ENCODE peak calls at places on chromosome 15, in eight cellular contexts. T is heart left ventricle, P is testis, F is H1, A is HepG2, R is A549, M is adrenal gland, Q is IMR-90. C is an unnamed sample.

GRCh38 chr15:96051598-96051997 is 278.9 kb upstream of the NR2F2 start:
- DNase-seq in T (no peak), F (no peak), M (no peak), A (no peak), P (no peak), Q (no peak), R (no peak), C (no peak)

GRCh38 chr15:49406352-49407118 is 16.5 kb upstream of the FGF7 start:
- DNase-seq in T (no peak), Q (no peak), P (no peak), A (no peak), M (no peak), F (no peak), R (no peak), C (peak; percentile 34)

GRCh38 chr15:63856711-63857458 is 23.1 kb upstream of the HERC1 start:
- DNase-seq in Q (peak; percentile 62), R (no peak), P (no peak), M (no peak), T (no peak), A (no peak), F (no peak), C (no peak)

GRCh38 chr15:70589221-70589620 is 174.1 kb downstream of the UACA start:
- DNase-seq in F (no peak), P (no peak), Q (peak; percentile 74), T (no peak), R (no peak), A (no peak), M (no peak), C (no peak)

GRCh38 chr15:46646476-46646875 is 1011.6 kb downstream of the SQOR start:
- DNase-seq in A (no peak), Q (no peak), M (no peak), T (no peak), F (no peak), P (no peak), R (no peak), C (no peak)

GRCh38 chr15:78811124-78811824 is at the start of gene ADAMTS7:
- DNase-seq in A (no peak), T (peak; percentile 84), F (peak; percentile 49), P (peak; percentile 78), M (peak; percentile 72), R (peak; percentile 96), Q (peak; percentile 71), C (peak; percentile 74)

GRCh38 chr15:80159811-80160569 is 7.2 kb downstream of the FAH start:
- DNase-seq in M (peak; percentile 92), A (no peak), P (no peak), T (no peak), Q (peak; percentile 46), R (no peak), F (no peak), C (no peak)

GRCh38 chr15:39125904-39126303 is 455.0 kb upstream of the THBS1 start:
- DNase-seq in R (peak; percentile 32), P (peak; percentile 31), A (peak; percentile 62), T (no peak), F (no peak), Q (peak; percentile 68), M (no peak), C (no peak)

GRCh38 chr15:33094336-33094735 is 100.2 kb downstream of the FMN1 start:
- DNase-seq in F (no peak), P (no peak), A (no peak), M (no peak), Q (peak; percentile 88), R (no peak), T (no peak), C (no peak)

GRCh38 chr15:55250951-55251350 is 38.7 kb downstream of the RAB27A start:
- DNase-seq in Q (no peak), P (no peak), T (no peak), A (no peak), F (no peak), R (no peak), M (no peak), C (no peak)

GRCh38 chr15:38389924-38390542 is 63.9 kb upstream of the FAM98B start:
- DNase-seq in M (peak; percentile 52), R (peak; percentile 13), F (no peak), A (peak; percentile 58), T (peak; percentile 64), P (peak; percentile 80), Q (peak; percentile 58), C (peak; percentile 57)

GRCh38 chr15:47289667-47290066 is 427.6 kb upstream of the SEMA6D start:
- DNase-seq in Q (no peak), R (no peak), F (no peak), M (no peak), A (no peak), P (no peak), T (no peak), C (no peak)

GRCh38 chr15:70596354-70597055 is 166.9 kb downstream of the UACA start:
- DNase-seq in F (no peak), Q (peak; percentile 91), P (no peak), R (peak; percentile 75), A (peak; percentile 89), M (no peak), T (no peak), C (no peak)

GRCh38 chr15:60374628-60375081 is 23.1 kb downstream of the ANXA2 start:
- DNase-seq in T (no peak), R (peak; percentile 88), F (no peak), A (peak; percentile 98), P (peak; percentile 37), M (peak; percentile 84), Q (peak; percentile 99), C (no peak)

GRCh38 chr15:48722764-48723661 is 77.5 kb upstream of the FBN1 start:
- DNase-seq in A (no peak), M (peak; percentile 48), Q (peak; percentile 94), T (no peak), P (no peak), R (peak; percentile 15), F (no peak), C (no peak)

GRCh38 chr15:69823223-69823907 is 274.4 kb downstream of the TLE3 start:
- DNase-seq in F (no peak), P (peak; percentile 65), R (peak; percentile 63), Q (peak; percentile 10), A (no peak), M (no peak), T (no peak), C (no peak)

GRCh38 chr15:64847876-64848716 is 6.4 kb downstream of the PLEKHO2 start:
- DNase-seq in T (no peak), P (no peak), R (no peak), Q (peak; percentile 34), M (no peak), A (peak; percentile 79), F (no peak), C (no peak)

GRCh38 chr15:58584789-58585461 is 153.1 kb downstream of the LIPC start:
- DNase-seq in M (no peak), P (no peak), A (no peak), T (no peak), R (no peak), F (no peak), Q (no peak), C (no peak)

GRCh38 chr15:58329781-58330467 is 101.9 kb upstream of the LIPC start:
- DNase-seq in R (no peak), A (no peak), F (no peak), P (no peak), Q (no peak), T (no peak), M (peak; percentile 38), C (peak; percentile 78)

GRCh38 chr15:44727462-44728231 is 8.7 kb upstream of the TRIM69 start:
- DNase-seq in F (no peak), T (no peak), A (no peak), M (no peak), P (no peak), Q (no peak), R (no peak), C (no peak)
- TF ChIP-seq POLR2A in F (no peak), T (no peak), A (no peak), M (no peak), P (no peak), Q (no peak), R (no peak), C (no peak)

DNA sequence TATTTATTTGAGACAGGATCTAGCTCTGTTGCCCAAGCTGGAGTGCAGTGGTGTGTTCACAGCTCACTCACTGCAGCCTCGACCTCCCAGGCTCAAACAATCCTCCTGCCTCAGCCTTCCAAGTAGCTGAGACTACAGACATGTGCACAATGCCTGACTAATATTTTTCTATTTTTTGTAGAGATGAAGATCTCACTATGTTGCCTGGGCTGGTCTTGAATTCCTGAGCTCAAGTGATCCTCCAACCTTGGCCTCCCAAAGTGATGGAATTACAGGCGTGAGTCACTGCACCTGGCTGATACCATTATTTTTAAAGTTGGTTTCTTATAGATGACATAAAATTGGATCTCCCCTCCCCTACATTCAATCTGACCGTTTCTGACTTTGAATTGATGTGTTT is 139.5 kb upstream of the RGMA start:
- DNase-seq in A (no peak), M (no peak), P (no peak), F (no peak), T (no peak), R (no peak), Q (no peak), C (no peak)
- H3K27ac ChIP-seq in A (no peak overlapping the region), M (no peak overlapping the region), P (no peak overlapping the region), F (no peak overlapping the region), T (no peak overlapping the region), R (no peak overlapping the region), Q (no peak overlapping the region), C (no peak overlapping the region)

DNA sequence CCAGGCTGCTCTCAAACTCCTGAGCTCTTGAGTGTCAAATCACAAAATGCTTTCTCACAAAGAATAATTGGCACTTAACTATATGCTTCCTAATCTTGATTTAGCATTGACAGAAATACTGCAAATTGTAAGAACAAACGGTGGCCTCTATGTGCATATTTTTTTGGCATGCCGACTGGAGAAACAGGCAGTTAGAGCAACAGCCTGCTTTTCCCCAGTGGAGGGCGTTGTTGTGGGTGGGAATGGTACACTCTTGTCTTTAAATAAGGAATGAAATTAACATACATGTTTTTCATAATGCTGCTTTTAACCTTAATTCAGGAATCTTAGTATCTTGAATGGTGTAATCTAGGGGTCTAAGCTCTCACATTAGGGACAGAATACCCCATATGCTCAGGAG is 31.1 kb upstream of the SV2B start:
- DNase-seq in T (no peak), M (no peak), F (no peak), R (no peak), Q (no peak), A (no peak), P (no peak), C (no peak)
- TF ChIP-seq CTCF in T (no peak), M (no peak), F (peak; percentile 45), R (no peak), Q (no peak), A (no peak), P (no peak), C (no peak)

GRCh38 chr15:74461847-74462511 is 1.0 kb upstream of the UBL7 start:
- DNase-seq in R (no peak), Q (no peak), P (no peak), F (no peak), A (no peak), M (no peak), T (no peak), C (no peak)

GRCh38 chr15:74460298-74460697 is 662 bp downstream of the UBL7 start:
- DNase-seq in T (no peak), R (no peak), P (no peak), F (no peak), A (no peak), Q (no peak), M (no peak), C (no peak)

GRCh38 chr15:74458473-74458872 is 2.5 kb downstream of the UBL7 start:
- DNase-seq in Q (no peak), A (peak; percentile 54), P (no peak), F (no peak), R (no peak), T (no peak), M (no peak), C (no peak)

GRCh38 chr15:74463634-74464033 is 2.7 kb upstream of the UBL7 start:
- DNase-seq in M (no peak), A (no peak), Q (no peak), R (no peak), P (no peak), F (no peak), T (no peak), C (no peak)

GRCh38 chr15:74460903-74461846 is at the start of gene UBL7:
- DNase-seq in F (peak; percentile 87), A (peak; percentile 98), R (peak; percentile 80), Q (peak; percentile 95), M (peak; percentile 98), T (peak; percentile 97), P (peak; percentile 99), C (peak; percentile 99)
- TF ChIP-seq POLR2A in F (peak; percentile 98), A (peak; percentile 91), R (peak; percentile 90), Q (peak; percentile 96), M (peak; percentile 86), T (peak; percentile 88), P (peak; percentile 31), C (peak; percentile 93)